ENCODE peak calls at places on chromosome 14, in six cellular contexts. I, U, O, S, J and B are unnamed samples.
A peak's percentile ranks its signal among the peaks of the same experiment; 100 is the strongest.

GRCh38 chr14:81178063-81178462 is 42.7 kb downstream of the GTF2A1 start:
- DNase-seq in I (no peak), S (no peak), O (no peak), U (no peak), J (no peak), B (no peak)

GRCh38 chr14:70189678-70190077 is 927 bp upstream of the SLC8A3 start:
- DNase-seq in S (no peak), J (no peak), O (no peak), I (no peak), U (no peak), B (no peak)

GRCh38 chr14:76774471-76775158 is 13.3 kb downstream of the VASH1 start:
- DNase-seq in S (no peak), I (no peak), O (peak; percentile 1), U (no peak), J (no peak), B (no peak)

GRCh38 chr14:74444866-74445265 is 18.9 kb upstream of the SYNDIG1L start:
- DNase-seq in J (no peak), O (no peak), I (no peak), S (no peak), U (no peak), B (no peak)

GRCh38 chr14:71555654-71556559 is 376.3 kb upstream of the RGS6 start:
- DNase-seq in J (peak; percentile 32), U (peak; percentile 52), O (no peak), I (peak; percentile 30), S (peak; percentile 43), B (peak; percentile 39)

GRCh38 chr14:54529811-54530210 is 20.1 kb downstream of the CGRRF1 start:
- DNase-seq in S (peak; percentile 40), J (no peak), U (no peak), O (no peak), I (no peak), B (peak; percentile 75)

GRCh38 chr14:98897605-98898309 is 374.2 kb downstream of the BCL11B start:
- DNase-seq in J (no peak), I (no peak), O (no peak), U (peak; percentile 18), S (no peak), B (no peak)

GRCh38 chr14:38883127-38883526 is 219.9 kb downstream of the SEC23A start:
- DNase-seq in U (no peak), J (no peak), O (no peak), I (no peak), S (no peak), B (no peak)

GRCh38 chr14:31127690-31128089 is 79.9 kb downstream of the HECTD1 start:
- DNase-seq in J (peak; percentile 24), O (no peak), S (no peak), I (no peak), U (no peak), B (no peak)

GRCh38 chr14:91245029-91245428 is 525 bp upstream of the GPR68 start:
- DNase-seq in U (peak; percentile 86), I (no peak), O (no peak), S (no peak), J (peak; percentile 67), B (no peak)

GRCh38 chr14:59919582-59920377 is at the start of gene LRRC9:
- DNase-seq in I (no peak), O (peak; percentile 43), U (peak; percentile 72), S (no peak), J (peak; percentile 8), B (no peak)

GRCh38 chr14:106564058-106564643 is 1037.8 kb downstream of the TMEM121 start:
- DNase-seq in O (no peak), S (peak; percentile 38), U (peak; percentile 77), J (peak; percentile 50), I (peak; percentile 63), B (no peak)

GRCh38 chr14:58912799-58913432 is 275.2 kb downstream of the DACT1 start:
- DNase-seq in I (no peak), U (no peak), O (no peak), J (no peak), S (no peak), B (no peak)

GRCh38 chr14:94366146-94366887 is 22.1 kb downstream of the SERPINA1 start:
- DNase-seq in I (no peak), O (peak; percentile 29), J (no peak), S (no peak), U (peak; percentile 41), B (no peak)

GRCh38 chr14:27730204-27730603 is 1036.4 kb upstream of the FOXG1 start:
- DNase-seq in J (no peak), S (no peak), U (no peak), I (no peak), O (no peak), B (no peak)

GRCh38 chr14:50362791-50363733 is 33.6 kb downstream of the CDKL1 start:
- DNase-seq in O (no peak), U (no peak), J (no peak), I (no peak), S (no peak), B (peak; percentile 8)

GRCh38 chr14:75254901-75255300 is 23.7 kb upstream of the FOS start:
- DNase-seq in J (no peak), S (no peak), U (peak; percentile 71), O (no peak), I (no peak), B (no peak)

GRCh38 chr14:69489495-69489894 is 5.0 kb downstream of the PLEKHD1 start:
- DNase-seq in I (no peak), S (no peak), J (no peak), O (no peak), U (no peak), B (no peak)

GRCh38 chr14:95309261-95310051 is 10.3 kb downstream of the CLMN start:
- DNase-seq in O (no peak), U (no peak), J (no peak), S (no peak), I (no peak), B (no peak)

GRCh38 chr14:28784262-28785021 is 17.9 kb downstream of the FOXG1 start:
- DNase-seq in J (no peak), S (no peak), I (no peak), O (no peak), U (no peak), B (no peak)

GRCh38 chr14:99616832-99617488 is 13.0 kb upstream of the CCDC85C start:
- DNase-seq in S (no peak), U (no peak), O (no peak), I (no peak), J (no peak), B (no peak)

GRCh38 chr14:100547633-100548294 is 39.5 kb downstream of the BEGAIN start:
- DNase-seq in O (peak; percentile 65), I (no peak), S (peak; percentile 70), U (peak; percentile 89), J (peak; percentile 54), B (peak; percentile 85)

GRCh38 chr14:38948576-38948975 is 154.5 kb downstream of the SEC23A start:
- DNase-seq in O (peak; percentile 40), S (no peak), U (no peak), J (no peak), I (no peak), B (no peak)

GRCh38 chr14:61222388-61222787 is 58.8 kb downstream of the TMEM30B start:
- DNase-seq in I (no peak), J (no peak), U (no peak), O (no peak), S (no peak), B (no peak)